ENCODE peak calls at places on chromosomes 12 and 14, in nine cellular contexts. G is stimulated activated CD4-positive, alpha-beta T cell treated with anti-CD3 and anti-CD28 coated beads, Interleukin-15, amount 100 ng/mL, for 24 hours; K is stimulated activated CD8-positive, alpha-beta memory T cell treated with anti-CD3 and anti-CD28 coated beads, Interleukin-4, amount 100 ng/mL, for 1 hour; L is nephron progenitor cell; E is EL; N is ELR; C is T-helper 2 cell; F is NCI-H187; U is nucleus accumbens. B is an unnamed sample.

GRCh38 chr12:127389923-127390322 is 877.0 kb upstream of the TMEM132C start:
- DNase-seq in U (no peak), C (no peak), L (peak), N (peak), K (no peak), E (peak), F (no peak), G (no peak), B (peak)

GRCh38 chr12:66393890-66394289 is 91.6 kb downstream of the HELB start:
- DNase-seq in K (no peak), N (no peak), G (no peak), L (no peak), F (no peak), C (no peak), U (no peak), E (no peak), B (no peak)

GRCh38 chr14:94081386-94081820 is 293 bp downstream of the IFI27L1 start:
- DNase-seq in U (no peak), G (peak), C (no peak), L (no peak), E (no peak), F (no peak), N (peak), K (no peak), B (no peak)

GRCh38 chr12:87967871-87968270 is 61.3 kb downstream of the C12orf50 start:
- DNase-seq in U (no peak), L (no peak), F (no peak), N (no peak), G (no peak), C (no peak), E (no peak), K (no peak), B (peak)

GRCh38 chr14:69547701-69548348 is 26.8 kb downstream of the CCDC177 start:
- DNase-seq in U (peak), F (no peak), G (peak), E (no peak), K (no peak), L (peak), N (peak), C (no peak), B (no peak)

GRCh38 chr14:68140111-68140741 is 320.6 kb downstream of the RAD51B start:
- DNase-seq in G (no peak), C (no peak), N (peak), E (peak), F (peak), L (peak), U (no peak), K (no peak), B (peak)

GRCh38 chr12:80553316-80553715 is 109.3 kb downstream of the PTPRQ start:
- DNase-seq in U (no peak), N (peak), F (no peak), G (no peak), E (peak), C (no peak), L (no peak), K (no peak), B (peak)

GRCh38 chr14:91366749-91367148 is 50.9 kb downstream of the CCDC88C start:
- DNase-seq in G (no peak), L (no peak), C (no peak), N (no peak), U (no peak), K (no peak), E (no peak), F (no peak), B (no peak)

GRCh38 chr14:20143911-20144310 is 5.3 kb downstream of the OR4N5 start:
- DNase-seq in G (no peak), L (no peak), U (no peak), N (no peak), K (no peak), E (no peak), C (no peak), F (no peak), B (no peak)

GRCh38 chr12:132586929-132587328 is 23.5 kb downstream of the LRCOL1 start:
- DNase-seq in L (no peak), G (no peak), C (no peak), N (no peak), E (no peak), U (no peak), K (no peak), F (no peak), B (no peak)

GRCh38 chr12:6316921-6317692 is 6.6 kb downstream of the PLEKHG6 start:
- DNase-seq in G (no peak), L (no peak), F (no peak), E (no peak), C (no peak), N (no peak), U (no peak), K (no peak), B (no peak)

GRCh38 chr14:50839048-50839447 is 8.1 kb upstream of the NIN start:
- DNase-seq in F (no peak), U (no peak), E (peak), G (no peak), N (peak), K (no peak), C (no peak), L (no peak), B (no peak)

GRCh38 chr12:116880817-116881324 is 370 bp downstream of the HRK start:
- DNase-seq in C (no peak), G (peak), E (peak), K (no peak), U (no peak), N (peak), F (peak), L (peak), B (peak)

GRCh38 chr14:74977164-74977900 is 21.9 kb upstream of the PGF start:
- DNase-seq in C (no peak), L (no peak), F (no peak), N (no peak), U (no peak), E (peak), G (no peak), K (no peak), B (no peak)

GRCh38 chr14:72049462-72049861 is 117.2 kb downstream of the RGS6 start:
- DNase-seq in K (no peak), E (no peak), U (no peak), G (peak), N (peak), L (no peak), C (no peak), F (no peak), B (no peak)

GRCh38 chr14:104968541-104969401 is 9.4 kb downstream of the AHNAK2 start:
- DNase-seq in C (no peak), K (no peak), L (no peak), E (peak), U (no peak), N (peak), G (no peak), F (no peak), B (no peak)

GRCh38 chr14:64217318-64217717 is 76.9 kb downstream of the ESR2 start:
- DNase-seq in F (no peak), E (no peak), U (no peak), G (no peak), L (no peak), C (no peak), N (no peak), K (no peak), B (no peak)

GRCh38 chr12:88650715-88651114 is 70.4 kb upstream of the KITLG start:
- DNase-seq in F (no peak), G (no peak), N (peak), E (peak), K (no peak), C (no peak), U (no peak), L (no peak), B (no peak)

GRCh38 chr14:91649930-91650329 is 82.0 kb downstream of the CATSPERB start:
- DNase-seq in N (peak), C (no peak), U (no peak), L (no peak), G (peak), K (no peak), E (peak), F (no peak), B (peak)

GRCh38 chr14:87055007-87055406 is 938.0 kb downstream of the GALC start:
- DNase-seq in N (no peak), C (no peak), K (no peak), F (no peak), G (no peak), U (no peak), E (no peak), L (no peak), B (no peak)

GRCh38 chr12:1500095-1500801 is 94.1 kb downstream of the FBXL14 start:
- DNase-seq in G (no peak), N (peak), K (no peak), E (peak), F (no peak), L (no peak), U (no peak), C (no peak), B (peak)

GRCh38 chr12:106251636-106252035 is 3.8 kb upstream of the CKAP4 start:
- DNase-seq in C (no peak), E (peak), U (no peak), N (peak), F (no peak), K (no peak), G (no peak), L (peak), B (peak)

GRCh38 chr14:99930420-99931274 is 134.6 kb upstream of the EVL start:
- DNase-seq in G (peak), F (no peak), C (no peak), E (no peak), N (no peak), U (no peak), K (no peak), L (no peak), B (no peak)

GRCh38 chr12:121751034-121751433 is 38.5 kb downstream of the TMEM120B start:
- DNase-seq in L (no peak), C (no peak), U (no peak), N (no peak), K (no peak), G (no peak), E (no peak), F (no peak), B (no peak)

GRCh38 chr14:79781882-79782281 is 429.4 kb downstream of the DIO2 start:
- DNase-seq in E (peak), U (no peak), N (no peak), K (no peak), F (no peak), C (no peak), L (no peak), G (no peak), B (no peak)

GRCh38 chr12:67446716-67447115 is 177.6 kb downstream of the CAND1 start:
- DNase-seq in L (no peak), K (no peak), U (no peak), N (no peak), E (no peak), C (no peak), F (no peak), G (no peak), B (no peak)

GRCh38 chr12:80924437-80924836 is 13.3 kb downstream of the LIN7A start:
- DNase-seq in N (no peak), C (no peak), L (no peak), E (no peak), F (no peak), G (no peak), K (no peak), U (no peak), B (no peak)

GRCh38 chr12:68529869-68530268 is 80.8 kb upstream of the RAP1B start:
- DNase-seq in E (no peak), F (no peak), G (no peak), N (no peak), K (no peak), C (no peak), U (no peak), L (no peak), B (no peak)

GRCh38 chr12:116590561-116590960 is 31.4 kb downstream of the MAP1LC3B2 start:
- DNase-seq in L (no peak), G (no peak), N (peak), C (no peak), U (no peak), E (peak), F (no peak), K (no peak), B (no peak)

GRCh38 chr12:26760657-26761293 is 72.2 kb downstream of the ITPR2 start:
- DNase-seq in L (no peak), C (no peak), K (no peak), E (no peak), G (no peak), U (no peak), N (no peak), F (no peak), B (no peak)

GRCh38 chr12:51323966-51324895 is at the start of gene BIN2:
- DNase-seq in G (peak), F (no peak), E (no peak), K (no peak), N (no peak), U (no peak), C (peak), L (no peak), B (no peak)